ENCODE peak calls at places on chromosomes 7 and 10, in ten cellular contexts. One of them, this sample, is unnamed.

GRCh38 chr10:119933179-119933578 is 40.6 kb downstream of the SEC23IP start:
- DNase-seq in astrocyte of the spinal cord: peak; percentile 33
- DNase-seq in astrocyte of the cerebellum: peak; percentile 22
- DNase-seq in fibroblast of pulmonary artery: peak; percentile 36
- DNase-seq in Caco-2: peak; percentile 43
- DNase-seq in IMR-90: peak; percentile 3
- DNase-seq in ovary: no peak
- DNase-seq in psoas muscle: no peak
- DNase-seq in neural progenitor cell: peak; percentile 78
- DNase-seq in upper lobe of left lung: no peak
- DNase-seq in this sample: no peak

GRCh38 chr7:141562543-141562942 is 11.3 kb downstream of the AGK start:
- DNase-seq in astrocyte of the spinal cord: no peak
- DNase-seq in astrocyte of the cerebellum: no peak
- DNase-seq in fibroblast of pulmonary artery: no peak
- DNase-seq in Caco-2: no peak
- DNase-seq in IMR-90: no peak
- DNase-seq in ovary: no peak
- DNase-seq in psoas muscle: no peak
- DNase-seq in neural progenitor cell: no peak
- DNase-seq in upper lobe of left lung: no peak
- DNase-seq in this sample: peak; percentile 18

GRCh38 chr7:44615149-44615611 is 8.8 kb downstream of the OGDH start:
- DNase-seq in astrocyte of the spinal cord: no peak
- DNase-seq in astrocyte of the cerebellum: no peak
- DNase-seq in fibroblast of pulmonary artery: no peak
- DNase-seq in Caco-2: peak; percentile 44
- DNase-seq in IMR-90: peak; percentile 48
- DNase-seq in ovary: no peak
- DNase-seq in psoas muscle: peak; percentile 46
- DNase-seq in neural progenitor cell: no peak
- DNase-seq in upper lobe of left lung: no peak
- DNase-seq in this sample: peak; percentile 35

GRCh38 chr7:69823151-69823744 is 225.0 kb downstream of the AUTS2 start:
- DNase-seq in astrocyte of the spinal cord: no peak
- DNase-seq in astrocyte of the cerebellum: no peak
- DNase-seq in fibroblast of pulmonary artery: no peak
- DNase-seq in Caco-2: no peak
- DNase-seq in IMR-90: no peak
- DNase-seq in ovary: no peak
- DNase-seq in psoas muscle: no peak
- DNase-seq in neural progenitor cell: no peak
- DNase-seq in upper lobe of left lung: no peak
- DNase-seq in this sample: no peak

GRCh38 chr7:24517166-24517565 is 56.1 kb upstream of the PALS2 start:
- DNase-seq in astrocyte of the spinal cord: no peak
- DNase-seq in astrocyte of the cerebellum: no peak
- DNase-seq in fibroblast of pulmonary artery: no peak
- DNase-seq in Caco-2: no peak
- DNase-seq in IMR-90: no peak
- DNase-seq in ovary: no peak
- DNase-seq in psoas muscle: no peak
- DNase-seq in neural progenitor cell: no peak
- DNase-seq in upper lobe of left lung: no peak
- DNase-seq in this sample: no peak

GRCh38 chr7:47389923-47390630 is 191.8 kb downstream of the TNS3 start:
- DNase-seq in astrocyte of the spinal cord: no peak
- DNase-seq in astrocyte of the cerebellum: no peak
- DNase-seq in fibroblast of pulmonary artery: no peak
- DNase-seq in Caco-2: no peak
- DNase-seq in IMR-90: no peak
- DNase-seq in ovary: no peak
- DNase-seq in psoas muscle: no peak
- DNase-seq in neural progenitor cell: no peak
- DNase-seq in upper lobe of left lung: no peak
- DNase-seq in this sample: no peak

GRCh38 chr10:97795886-97796285 is 24.1 kb upstream of the SFRP5 start:
- DNase-seq in astrocyte of the spinal cord: no peak
- DNase-seq in astrocyte of the cerebellum: no peak
- DNase-seq in fibroblast of pulmonary artery: no peak
- DNase-seq in Caco-2: peak; percentile 39
- DNase-seq in IMR-90: no peak
- DNase-seq in ovary: no peak
- DNase-seq in psoas muscle: no peak
- DNase-seq in neural progenitor cell: no peak
- DNase-seq in upper lobe of left lung: no peak
- DNase-seq in this sample: no peak

GRCh38 chr10:128631801-128632241 is 505.6 kb upstream of the MKI67 start:
- DNase-seq in astrocyte of the spinal cord: no peak
- DNase-seq in astrocyte of the cerebellum: no peak
- DNase-seq in fibroblast of pulmonary artery: peak; percentile 29
- DNase-seq in Caco-2: no peak
- DNase-seq in IMR-90: no peak
- DNase-seq in ovary: no peak
- DNase-seq in psoas muscle: no peak
- DNase-seq in neural progenitor cell: peak; percentile 51
- DNase-seq in upper lobe of left lung: no peak
- DNase-seq in this sample: no peak

GRCh38 chr7:1123721-1124120 is 35.8 kb downstream of the GPER1 start:
- DNase-seq in astrocyte of the spinal cord: peak; percentile 82
- DNase-seq in astrocyte of the cerebellum: peak; percentile 66
- DNase-seq in fibroblast of pulmonary artery: peak; percentile 90
- DNase-seq in Caco-2: peak; percentile 42
- DNase-seq in IMR-90: peak; percentile 79
- DNase-seq in ovary: peak; percentile 79
- DNase-seq in psoas muscle: peak; percentile 88
- DNase-seq in neural progenitor cell: peak; percentile 89
- DNase-seq in upper lobe of left lung: peak; percentile 81
- DNase-seq in this sample: peak; percentile 83

GRCh38 chr7:94700926-94701554 is 45.1 kb upstream of the SGCE start:
- DNase-seq in astrocyte of the spinal cord: no peak
- DNase-seq in astrocyte of the cerebellum: no peak
- DNase-seq in fibroblast of pulmonary artery: peak; percentile 65
- DNase-seq in Caco-2: no peak
- DNase-seq in IMR-90: peak; percentile 19
- DNase-seq in ovary: no peak
- DNase-seq in psoas muscle: no peak
- DNase-seq in neural progenitor cell: no peak
- DNase-seq in upper lobe of left lung: no peak
- DNase-seq in this sample: no peak

GRCh38 chr7:44985033-44985695 is 6.3 kb upstream of the MYO1G start:
- DNase-seq in astrocyte of the spinal cord: no peak
- DNase-seq in astrocyte of the cerebellum: no peak
- DNase-seq in fibroblast of pulmonary artery: no peak
- DNase-seq in Caco-2: no peak
- DNase-seq in IMR-90: no peak
- DNase-seq in ovary: no peak
- DNase-seq in psoas muscle: no peak
- DNase-seq in neural progenitor cell: peak; percentile 33
- DNase-seq in upper lobe of left lung: no peak
- DNase-seq in this sample: no peak

GRCh38 chr10:75400769-75401568 is 595 bp downstream of the ZNF503 start:
- DNase-seq in astrocyte of the spinal cord: peak; percentile 75
- DNase-seq in astrocyte of the cerebellum: no peak
- DNase-seq in fibroblast of pulmonary artery: peak; percentile 71
- DNase-seq in Caco-2: no peak
- DNase-seq in IMR-90: peak; percentile 56
- DNase-seq in ovary: peak; percentile 51
- DNase-seq in psoas muscle: peak; percentile 63
- DNase-seq in neural progenitor cell: peak; percentile 72
- DNase-seq in upper lobe of left lung: peak; percentile 93
- DNase-seq in this sample: peak; percentile 65

GRCh38 chr7:128826916-128827247 is 3.3 kb upstream of the FLNC start:
- DNase-seq in astrocyte of the spinal cord: no peak
- DNase-seq in astrocyte of the cerebellum: no peak
- DNase-seq in fibroblast of pulmonary artery: no peak
- DNase-seq in Caco-2: no peak
- DNase-seq in IMR-90: no peak
- DNase-seq in ovary: no peak
- DNase-seq in psoas muscle: no peak
- DNase-seq in neural progenitor cell: no peak
- DNase-seq in upper lobe of left lung: no peak
- DNase-seq in this sample: no peak

GRCh38 chr7:16693601-16694318 is 47.8 kb downstream of the BZW2 start:
- DNase-seq in astrocyte of the spinal cord: no peak
- DNase-seq in astrocyte of the cerebellum: no peak
- DNase-seq in fibroblast of pulmonary artery: no peak
- DNase-seq in Caco-2: no peak
- DNase-seq in IMR-90: peak; percentile 20
- DNase-seq in ovary: no peak
- DNase-seq in psoas muscle: no peak
- DNase-seq in neural progenitor cell: no peak
- DNase-seq in upper lobe of left lung: no peak
- DNase-seq in this sample: no peak

GRCh38 chr7:16698200-16698910 is 52.4 kb downstream of the BZW2 start:
- DNase-seq in astrocyte of the spinal cord: no peak
- DNase-seq in astrocyte of the cerebellum: no peak
- DNase-seq in fibroblast of pulmonary artery: peak; percentile 23
- DNase-seq in Caco-2: no peak
- DNase-seq in IMR-90: no peak
- DNase-seq in ovary: no peak
- DNase-seq in psoas muscle: no peak
- DNase-seq in neural progenitor cell: no peak
- DNase-seq in upper lobe of left lung: no peak
- DNase-seq in this sample: no peak

GRCh38 chr7:16694806-16695205 is 48.8 kb downstream of the BZW2 start:
- DNase-seq in astrocyte of the spinal cord: no peak
- DNase-seq in astrocyte of the cerebellum: no peak
- DNase-seq in fibroblast of pulmonary artery: no peak
- DNase-seq in Caco-2: no peak
- DNase-seq in IMR-90: no peak
- DNase-seq in ovary: no peak
- DNase-seq in psoas muscle: no peak
- DNase-seq in neural progenitor cell: no peak
- DNase-seq in upper lobe of left lung: no peak
- DNase-seq in this sample: no peak

GRCh38 chr7:16695621-16696237 is 49.7 kb downstream of the BZW2 start:
- DNase-seq in astrocyte of the spinal cord: peak; percentile 77
- DNase-seq in astrocyte of the cerebellum: peak; percentile 76
- DNase-seq in fibroblast of pulmonary artery: peak; percentile 89
- DNase-seq in Caco-2: peak; percentile 67
- DNase-seq in IMR-90: peak; percentile 73
- DNase-seq in ovary: no peak
- DNase-seq in psoas muscle: no peak
- DNase-seq in neural progenitor cell: peak; percentile 57
- DNase-seq in upper lobe of left lung: no peak
- DNase-seq in this sample: peak; percentile 58

DNA sequence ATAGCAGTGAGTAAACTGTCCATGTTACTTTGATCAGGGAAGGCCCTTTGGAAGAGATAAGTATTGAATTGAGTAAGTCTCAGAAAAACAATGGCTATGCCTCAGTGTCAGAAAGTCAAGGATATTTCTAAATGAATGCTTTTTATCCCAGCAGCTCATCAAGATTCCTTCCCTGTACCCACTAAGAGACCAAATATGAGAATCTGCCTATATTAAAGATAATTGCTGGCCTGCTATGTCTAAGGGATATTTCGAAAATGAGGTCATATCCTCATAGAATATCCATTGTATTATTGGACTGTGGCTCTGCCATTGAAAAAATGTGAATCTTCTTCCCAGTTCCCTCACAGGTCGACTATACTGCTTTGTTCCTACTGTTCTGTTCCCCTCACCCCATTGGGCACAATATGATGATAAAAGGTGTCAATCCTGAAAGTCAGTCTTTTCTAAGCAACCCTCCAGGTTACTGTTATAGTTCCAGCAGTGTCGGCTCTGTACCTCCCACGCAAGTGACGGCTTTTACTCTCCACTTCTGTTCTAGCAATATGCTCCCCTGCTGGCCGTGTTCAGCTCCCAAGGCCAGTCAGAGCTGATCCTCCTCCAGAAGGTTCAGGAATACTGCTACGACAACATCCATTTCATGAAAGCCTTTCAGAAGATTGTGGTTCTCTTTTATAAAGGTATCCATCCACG is 51.7 kb downstream of the BZW2 start:
- DNase-seq in astrocyte of the spinal cord: no peak
- DNase-seq in astrocyte of the cerebellum: no peak
- DNase-seq in fibroblast of pulmonary artery: peak; percentile 72
- DNase-seq in Caco-2: no peak
- DNase-seq in IMR-90: peak; percentile 62
- DNase-seq in ovary: no peak
- DNase-seq in psoas muscle: no peak
- DNase-seq in neural progenitor cell: no peak
- DNase-seq in upper lobe of left lung: no peak
- DNase-seq in this sample: peak; percentile 82
- TF ChIP-seq CTCF in astrocyte of the spinal cord: no peak
- TF ChIP-seq CTCF in astrocyte of the cerebellum: no peak
- TF ChIP-seq CTCF in fibroblast of pulmonary artery: peak; percentile 9
- TF ChIP-seq CTCF in Caco-2: no peak
- TF ChIP-seq CTCF in IMR-90: no peak
- TF ChIP-seq CTCF in ovary: no peak
- TF ChIP-seq CTCF in psoas muscle: no peak
- TF ChIP-seq CTCF in neural progenitor cell: no peak
- TF ChIP-seq CTCF in upper lobe of left lung: no peak
- TF ChIP-seq CTCF in this sample: no peak

GRCh38 chr10:52653221-52653501 is 119.4 kb downstream of the MBL2 start:
- DNase-seq in astrocyte of the spinal cord: no peak
- DNase-seq in astrocyte of the cerebellum: no peak
- DNase-seq in fibroblast of pulmonary artery: no peak
- DNase-seq in Caco-2: no peak
- DNase-seq in IMR-90: no peak
- DNase-seq in ovary: no peak
- DNase-seq in psoas muscle: no peak
- DNase-seq in neural progenitor cell: no peak
- DNase-seq in upper lobe of left lung: no peak
- DNase-seq in this sample: no peak
- H3K4me3 ChIP-seq in astrocyte of the spinal cord: no peak overlapping the region
- H3K4me3 ChIP-seq in astrocyte of the cerebellum: no peak overlapping the region
- H3K4me3 ChIP-seq in fibroblast of pulmonary artery: no peak overlapping the region
- H3K4me3 ChIP-seq in Caco-2: no peak overlapping the region
- H3K4me3 ChIP-seq in IMR-90: no peak overlapping the region
- H3K4me3 ChIP-seq in ovary: no peak overlapping the region
- H3K4me3 ChIP-seq in psoas muscle: no peak overlapping the region
- H3K4me3 ChIP-seq in neural progenitor cell: no peak overlapping the region
- H3K4me3 ChIP-seq in upper lobe of left lung: no peak overlapping the region
- H3K4me3 ChIP-seq in this sample: no peak overlapping the region

GRCh38 chr10:115436999-115437398 is 343.8 kb downstream of the ATRNL1 start:
- DNase-seq in astrocyte of the spinal cord: no peak
- DNase-seq in astrocyte of the cerebellum: no peak
- DNase-seq in fibroblast of pulmonary artery: no peak
- DNase-seq in Caco-2: no peak
- DNase-seq in IMR-90: no peak
- DNase-seq in ovary: no peak
- DNase-seq in psoas muscle: no peak
- DNase-seq in neural progenitor cell: no peak
- DNase-seq in upper lobe of left lung: no peak
- DNase-seq in this sample: no peak

GRCh38 chr10:115441907-115442520 is 348.8 kb downstream of the ATRNL1 start:
- DNase-seq in astrocyte of the spinal cord: no peak
- DNase-seq in astrocyte of the cerebellum: no peak
- DNase-seq in fibroblast of pulmonary artery: no peak
- DNase-seq in Caco-2: no peak
- DNase-seq in IMR-90: no peak
- DNase-seq in ovary: no peak
- DNase-seq in psoas muscle: no peak
- DNase-seq in neural progenitor cell: no peak
- DNase-seq in upper lobe of left lung: no peak
- DNase-seq in this sample: no peak
- TF ChIP-seq CTCF in astrocyte of the spinal cord: no peak
- TF ChIP-seq CTCF in astrocyte of the cerebellum: no peak
- TF ChIP-seq CTCF in fibroblast of pulmonary artery: no peak
- TF ChIP-seq CTCF in Caco-2: peak; percentile 9
- TF ChIP-seq CTCF in IMR-90: no peak
- TF ChIP-seq CTCF in ovary: no peak
- TF ChIP-seq CTCF in psoas muscle: no peak
- TF ChIP-seq CTCF in neural progenitor cell: peak; percentile 44
- TF ChIP-seq CTCF in upper lobe of left lung: no peak
- TF ChIP-seq CTCF in this sample: peak; percentile 44

GRCh38 chr7:84145892-84146291 is 48.7 kb downstream of the SEMA3A start:
- DNase-seq in astrocyte of the spinal cord: no peak
- DNase-seq in astrocyte of the cerebellum: no peak
- DNase-seq in fibroblast of pulmonary artery: no peak
- DNase-seq in Caco-2: no peak
- DNase-seq in IMR-90: no peak
- DNase-seq in ovary: no peak
- DNase-seq in psoas muscle: no peak
- DNase-seq in neural progenitor cell: no peak
- DNase-seq in upper lobe of left lung: no peak
- DNase-seq in this sample: no peak
- H3K4me3 ChIP-seq in astrocyte of the spinal cord: no peak overlapping the region
- H3K4me3 ChIP-seq in astrocyte of the cerebellum: no peak overlapping the region
- H3K4me3 ChIP-seq in fibroblast of pulmonary artery: no peak overlapping the region
- H3K4me3 ChIP-seq in Caco-2: no peak overlapping the region
- H3K4me3 ChIP-seq in IMR-90: peak overlapping the region; percentile 20
- H3K4me3 ChIP-seq in ovary: no peak overlapping the region
- H3K4me3 ChIP-seq in psoas muscle: no peak overlapping the region
- H3K4me3 ChIP-seq in neural progenitor cell: no peak overlapping the region
- H3K4me3 ChIP-seq in upper lobe of left lung: no peak overlapping the region
- H3K4me3 ChIP-seq in this sample: no peak overlapping the region